ENCODE peak calls at places on chromosomes 1 and 21, in six cellular contexts. One of them, this sample, is unnamed. For H3K36me3 and H3K4me1, the result is how much of the 10 kb centered on the place peaks cover.

GRCh38 chr1:31759266-31760023 is 4.7 kb downstream of the ADGRB2 start:
- DNase-seq in body of pancreas: no peak
- DNase-seq in breast epithelium: no peak
- DNase-seq in left lung: peak
- DNase-seq in heart left ventricle: no peak
- DNase-seq in GM23248: peak
- DNase-seq in this sample: no peak

GRCh38 chr21:26127918-26128317 is 42.7 kb downstream of the APP start:
- DNase-seq in body of pancreas: no peak
- DNase-seq in breast epithelium: no peak
- DNase-seq in left lung: no peak
- DNase-seq in heart left ventricle: no peak
- DNase-seq in GM23248: peak
- DNase-seq in this sample: no peak

GRCh38 chr1:39230261-39231190 is 26.0 kb downstream of the MACF1 start:
- DNase-seq in body of pancreas: no peak
- DNase-seq in breast epithelium: peak
- DNase-seq in left lung: no peak
- DNase-seq in heart left ventricle: no peak
- DNase-seq in GM23248: peak
- DNase-seq in this sample: no peak

GRCh38 chr1:45802343-45803298 is 791 bp upstream of the MAST2 start:
- DNase-seq in body of pancreas: peak
- DNase-seq in breast epithelium: peak
- DNase-seq in left lung: peak
- DNase-seq in heart left ventricle: peak
- DNase-seq in GM23248: peak
- DNase-seq in this sample: no peak

GRCh38 chr1:40784141-40784770 is 669 bp downstream of the KCNQ4 start:
- DNase-seq in body of pancreas: no peak
- DNase-seq in breast epithelium: no peak
- DNase-seq in left lung: peak
- DNase-seq in heart left ventricle: no peak
- DNase-seq in GM23248: peak
- DNase-seq in this sample: no peak

GRCh38 chr1:118914379-118915161 is 73.6 kb downstream of the TBX15 start:
- DNase-seq in body of pancreas: no peak
- DNase-seq in breast epithelium: no peak
- DNase-seq in left lung: no peak
- DNase-seq in heart left ventricle: no peak
- DNase-seq in GM23248: no peak
- DNase-seq in this sample: no peak

GRCh38 chr1:192539450-192540132 is 36.0 kb upstream of the RGS1 start:
- DNase-seq in body of pancreas: no peak
- DNase-seq in breast epithelium: peak
- DNase-seq in left lung: no peak
- DNase-seq in heart left ventricle: no peak
- DNase-seq in GM23248: peak
- DNase-seq in this sample: peak

GRCh38 chr21:36542312-36543101 is 62.6 kb upstream of the CLDN14 start:
- DNase-seq in body of pancreas: no peak
- DNase-seq in breast epithelium: no peak
- DNase-seq in left lung: no peak
- DNase-seq in heart left ventricle: no peak
- DNase-seq in GM23248: no peak
- DNase-seq in this sample: no peak

GRCh38 chr1:100147875-100148274 is 14.9 kb downstream of the TRMT13 start:
- DNase-seq in body of pancreas: no peak
- DNase-seq in breast epithelium: no peak
- DNase-seq in left lung: no peak
- DNase-seq in heart left ventricle: no peak
- DNase-seq in GM23248: no peak
- DNase-seq in this sample: no peak

GRCh38 chr1:32273389-32274208 is 18.3 kb upstream of the HDAC1 start:
- DNase-seq in body of pancreas: no peak
- DNase-seq in breast epithelium: no peak
- DNase-seq in left lung: no peak
- DNase-seq in heart left ventricle: no peak
- DNase-seq in GM23248: peak
- DNase-seq in this sample: peak

GRCh38 chr1:20137604-20138003 is 1.5 kb upstream of the PLA2G2F start:
- DNase-seq in body of pancreas: no peak
- DNase-seq in breast epithelium: no peak
- DNase-seq in left lung: no peak
- DNase-seq in heart left ventricle: no peak
- DNase-seq in GM23248: no peak
- DNase-seq in this sample: no peak

GRCh38 chr1:19616489-19616888 is 27.6 kb upstream of the NBL1 start:
- DNase-seq in body of pancreas: no peak
- DNase-seq in breast epithelium: no peak
- DNase-seq in left lung: no peak
- DNase-seq in heart left ventricle: no peak
- DNase-seq in GM23248: peak
- DNase-seq in this sample: no peak

GRCh38 chr1:20439282-20439681 is 46.7 kb downstream of the CAMK2N1 start:
- DNase-seq in body of pancreas: no peak
- DNase-seq in breast epithelium: no peak
- DNase-seq in left lung: no peak
- DNase-seq in heart left ventricle: no peak
- DNase-seq in GM23248: peak
- DNase-seq in this sample: no peak

GRCh38 chr1:54967372-54967771 is 13.1 kb upstream of the TMEM61 start:
- DNase-seq in body of pancreas: no peak
- DNase-seq in breast epithelium: no peak
- DNase-seq in left lung: no peak
- DNase-seq in heart left ventricle: no peak
- DNase-seq in GM23248: peak
- DNase-seq in this sample: no peak

GRCh38 chr1:37159102-37159501 is 124.8 kb upstream of the GRIK3 start:
- DNase-seq in body of pancreas: no peak
- DNase-seq in breast epithelium: no peak
- DNase-seq in left lung: no peak
- DNase-seq in heart left ventricle: no peak
- DNase-seq in GM23248: no peak
- DNase-seq in this sample: no peak

GRCh38 chr21:29005696-29006095 is 13.0 kb upstream of the LTN1 start:
- DNase-seq in body of pancreas: no peak
- DNase-seq in breast epithelium: no peak
- DNase-seq in left lung: no peak
- DNase-seq in heart left ventricle: no peak
- DNase-seq in GM23248: peak
- DNase-seq in this sample: no peak

GRCh38 chr1:207049974-207050391 is 1.0 kb downstream of the YOD1 start:
- DNase-seq in body of pancreas: peak
- DNase-seq in breast epithelium: peak
- DNase-seq in left lung: no peak
- DNase-seq in heart left ventricle: no peak
- DNase-seq in GM23248: peak
- DNase-seq in this sample: peak

GRCh38 chr21:33434770-33435360 is 31.7 kb downstream of the IFNGR2 start:
- DNase-seq in body of pancreas: no peak
- DNase-seq in breast epithelium: no peak
- DNase-seq in left lung: no peak
- DNase-seq in heart left ventricle: no peak
- DNase-seq in GM23248: peak
- DNase-seq in this sample: no peak

GRCh38 chr1:40774266-40774998 is 9.2 kb upstream of the KCNQ4 start:
- DNase-seq in body of pancreas: peak
- DNase-seq in breast epithelium: no peak
- DNase-seq in left lung: peak
- DNase-seq in heart left ventricle: no peak
- DNase-seq in GM23248: peak
- DNase-seq in this sample: peak

GRCh38 chr1:16167331-16168143 is 11.7 kb upstream of the EPHA2 start:
- DNase-seq in body of pancreas: no peak
- DNase-seq in breast epithelium: no peak
- DNase-seq in left lung: peak
- DNase-seq in heart left ventricle: no peak
- DNase-seq in GM23248: peak
- DNase-seq in this sample: peak

GRCh38 chr1:46515576-46515975 is 25.9 kb downstream of the DMBX1 start:
- DNase-seq in body of pancreas: no peak
- DNase-seq in breast epithelium: no peak
- DNase-seq in left lung: peak
- DNase-seq in heart left ventricle: peak
- DNase-seq in GM23248: no peak
- DNase-seq in this sample: no peak

GRCh38 chr1:155961937-155962336 is 16.4 kb downstream of the ARHGEF2 start:
- DNase-seq in body of pancreas: no peak
- DNase-seq in breast epithelium: no peak
- DNase-seq in left lung: peak
- DNase-seq in heart left ventricle: peak
- DNase-seq in GM23248: peak
- DNase-seq in this sample: no peak

GRCh38 chr1:201511925-201512539 is 5.1 kb upstream of the CSRP1 start:
- DNase-seq in body of pancreas: no peak
- DNase-seq in breast epithelium: peak
- DNase-seq in left lung: peak
- DNase-seq in heart left ventricle: peak
- DNase-seq in GM23248: peak
- DNase-seq in this sample: no peak

GRCh38 chr1:17577907-17578297 is 38.4 kb downstream of the ARHGEF10L start:
- DNase-seq in body of pancreas: no peak
- DNase-seq in breast epithelium: no peak
- DNase-seq in left lung: no peak
- DNase-seq in heart left ventricle: no peak
- DNase-seq in GM23248: no peak
- DNase-seq in this sample: no peak

GRCh38 chr1:17582124-17582768 is 42.7 kb downstream of the ARHGEF10L start:
- DNase-seq in body of pancreas: no peak
- DNase-seq in breast epithelium: peak
- DNase-seq in left lung: no peak
- DNase-seq in heart left ventricle: no peak
- DNase-seq in GM23248: no peak
- DNase-seq in this sample: no peak

GRCh38 chr1:17579951-17580939 is 40.7 kb downstream of the ARHGEF10L start:
- DNase-seq in body of pancreas: peak
- DNase-seq in breast epithelium: no peak
- DNase-seq in left lung: no peak
- DNase-seq in heart left ventricle: no peak
- DNase-seq in GM23248: no peak
- DNase-seq in this sample: no peak

GRCh38 chr1:17584539-17584938 is 45.0 kb downstream of the ARHGEF10L start:
- DNase-seq in body of pancreas: no peak
- DNase-seq in breast epithelium: no peak
- DNase-seq in left lung: no peak
- DNase-seq in heart left ventricle: no peak
- DNase-seq in GM23248: no peak
- DNase-seq in this sample: no peak

GRCh38 chr1:17581389-17582123 is 42.1 kb downstream of the ARHGEF10L start:
- DNase-seq in body of pancreas: no peak
- DNase-seq in breast epithelium: no peak
- DNase-seq in left lung: no peak
- DNase-seq in heart left ventricle: no peak
- DNase-seq in GM23248: no peak
- DNase-seq in this sample: no peak
- H3K27ac ChIP-seq in body of pancreas: peak
- H3K27ac ChIP-seq in breast epithelium: peak
- H3K27ac ChIP-seq in left lung: no peak
- H3K27ac ChIP-seq in heart left ventricle: no peak
- H3K27ac ChIP-seq in GM23248: no peak
- H3K27ac ChIP-seq in this sample: no peak

DNA sequence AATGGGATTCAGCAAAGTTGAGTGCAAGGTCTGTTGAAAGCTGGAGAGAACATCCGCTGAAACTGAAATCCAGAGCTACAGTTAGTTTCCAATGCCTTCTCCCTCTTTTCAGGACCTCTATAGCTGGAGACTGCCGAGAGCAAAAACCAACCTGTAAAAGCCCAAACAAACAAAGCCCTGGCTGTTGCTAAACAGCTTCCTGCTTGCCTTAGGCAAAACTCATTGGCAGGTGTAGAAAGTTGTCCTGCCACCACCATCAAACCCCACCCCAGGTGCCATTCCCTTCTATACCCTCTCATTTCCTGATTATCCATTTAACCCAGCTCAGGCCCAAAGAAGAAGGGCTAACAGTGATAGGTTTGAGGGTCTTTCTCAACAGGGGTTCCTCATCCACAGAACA is 24.7 kb downstream of the SCYL3 start:
- DNase-seq in body of pancreas: no peak
- DNase-seq in breast epithelium: no peak
- DNase-seq in left lung: no peak
- DNase-seq in heart left ventricle: no peak
- DNase-seq in GM23248: no peak
- DNase-seq in this sample: no peak
- H3K36me3 ChIP-seq in body of pancreas: under half
- H3K36me3 ChIP-seq in breast epithelium: under half
- H3K36me3 ChIP-seq in left lung: under half
- H3K36me3 ChIP-seq in heart left ventricle: half or more
- H3K36me3 ChIP-seq in GM23248: half or more
- H3K36me3 ChIP-seq in this sample: under half

GRCh38 chr1:44785027-44785376 is 3.0 kb downstream of the BEST4 start:
- DNase-seq in body of pancreas: no peak
- DNase-seq in breast epithelium: no peak
- DNase-seq in left lung: peak
- DNase-seq in heart left ventricle: no peak
- DNase-seq in GM23248: no peak
- DNase-seq in this sample: no peak
- H3K4me1 ChIP-seq in body of pancreas: under half
- H3K4me1 ChIP-seq in breast epithelium: under half
- H3K4me1 ChIP-seq in left lung: under half
- H3K4me1 ChIP-seq in heart left ventricle: under half
- H3K4me1 ChIP-seq in GM23248: under half
- H3K4me1 ChIP-seq in this sample: under half

GRCh38 chr1:184838374-184838995 is 83.8 kb upstream of the EDEM3 start:
- DNase-seq in body of pancreas: peak
- DNase-seq in breast epithelium: peak
- DNase-seq in left lung: no peak
- DNase-seq in heart left ventricle: no peak
- DNase-seq in GM23248: peak
- DNase-seq in this sample: no peak
- H3K27ac ChIP-seq in body of pancreas: peak
- H3K27ac ChIP-seq in breast epithelium: peak
- H3K27ac ChIP-seq in left lung: no peak
- H3K27ac ChIP-seq in heart left ventricle: peak
- H3K27ac ChIP-seq in GM23248: peak
- H3K27ac ChIP-seq in this sample: no peak

DNA sequence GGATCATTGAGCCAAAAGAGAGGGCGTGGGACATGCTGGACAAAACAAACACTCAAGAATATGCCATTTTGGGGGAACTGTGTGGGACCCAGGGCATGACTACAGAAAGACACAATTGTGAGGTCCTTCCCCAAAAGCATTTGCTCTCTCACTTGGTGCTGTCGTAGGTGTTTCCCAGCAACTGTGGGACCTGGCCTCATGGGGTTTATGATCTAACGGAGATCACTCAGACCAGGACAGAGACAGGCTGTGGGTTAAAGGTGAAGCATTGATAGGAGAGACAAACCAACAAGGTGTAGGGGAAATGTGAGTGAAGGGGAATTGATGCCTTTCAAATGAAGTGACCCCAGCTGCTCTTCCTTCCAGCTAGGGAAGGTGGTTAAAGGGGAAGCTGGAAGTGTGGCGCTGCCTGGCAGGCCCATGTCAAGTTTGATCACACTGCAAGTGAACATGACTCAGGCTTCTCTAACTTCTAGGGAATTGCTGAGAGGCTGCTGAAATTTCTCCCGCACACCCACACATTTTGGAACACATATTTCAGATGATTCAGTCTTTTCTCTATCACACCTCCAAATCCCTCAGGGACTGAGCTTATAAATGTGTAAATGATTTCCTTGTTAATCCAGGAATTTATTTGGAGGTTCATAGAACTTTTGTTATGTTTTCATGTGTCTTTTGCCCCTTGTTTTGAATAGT is 30.2 kb downstream of the TRAF5 start:
- DNase-seq in body of pancreas: no peak
- DNase-seq in breast epithelium: no peak
- DNase-seq in left lung: no peak
- DNase-seq in heart left ventricle: no peak
- DNase-seq in GM23248: peak
- DNase-seq in this sample: no peak
- H3K36me3 ChIP-seq in body of pancreas: under half
- H3K36me3 ChIP-seq in breast epithelium: under half
- H3K36me3 ChIP-seq in left lung: under half
- H3K36me3 ChIP-seq in heart left ventricle: half or more
- H3K36me3 ChIP-seq in GM23248: under half
- H3K36me3 ChIP-seq in this sample: under half

This sample was measured in naive thymus-derived CD4-positive, alpha-beta T cell.